ENCODE peak calls at places on chromosome 18, in ten cellular contexts. One of them, this sample, is unnamed.

GRCh38 chr18:36850527-36851201 is 21.7 kb downstream of the KIAA1328 start:
- DNase-seq in upper lobe of right lung: no peak
- DNase-seq in sigmoid colon: no peak
- DNase-seq in activated T-cell treated with anti-CD3 and anti-CD28 coated beads for 24 hours: no peak
- DNase-seq in astrocyte of the spinal cord: peak
- DNase-seq in CD8-positive, alpha-beta T cell: no peak
- DNase-seq in NCI-H345: no peak
- DNase-seq in adrenal gland: peak
- DNase-seq in NB4: peak
- DNase-seq in PC-9: no peak
- DNase-seq in this sample: no peak

GRCh38 chr18:8339958-8340357 is 269.3 kb upstream of the RAB12 start:
- DNase-seq in astrocyte of the spinal cord: no peak
- DNase-seq in CD8-positive, alpha-beta T cell: no peak
- DNase-seq in upper lobe of right lung: no peak
- DNase-seq in activated T-cell treated with anti-CD3 and anti-CD28 coated beads for 24 hours: no peak
- DNase-seq in sigmoid colon: no peak
- DNase-seq in NB4: no peak
- DNase-seq in NCI-H345: no peak
- DNase-seq in PC-9: no peak
- DNase-seq in adrenal gland: no peak
- DNase-seq in this sample: no peak

GRCh38 chr18:35205199-35205712 is 35.6 kb upstream of the ZNF397 start:
- DNase-seq in activated T-cell treated with anti-CD3 and anti-CD28 coated beads for 24 hours: no peak
- DNase-seq in adrenal gland: no peak
- DNase-seq in sigmoid colon: no peak
- DNase-seq in NB4: no peak
- DNase-seq in NCI-H345: no peak
- DNase-seq in CD8-positive, alpha-beta T cell: no peak
- DNase-seq in astrocyte of the spinal cord: no peak
- DNase-seq in upper lobe of right lung: no peak
- DNase-seq in PC-9: no peak
- DNase-seq in this sample: no peak

GRCh38 chr18:64103979-64104378 is 44.9 kb downstream of the LINC00305 start:
- DNase-seq in activated T-cell treated with anti-CD3 and anti-CD28 coated beads for 24 hours: no peak
- DNase-seq in NB4: no peak
- DNase-seq in adrenal gland: no peak
- DNase-seq in sigmoid colon: no peak
- DNase-seq in astrocyte of the spinal cord: no peak
- DNase-seq in PC-9: peak
- DNase-seq in CD8-positive, alpha-beta T cell: no peak
- DNase-seq in NCI-H345: no peak
- DNase-seq in upper lobe of right lung: no peak
- DNase-seq in this sample: no peak

GRCh38 chr18:48300463-48300961 is 108.7 kb downstream of the ZBTB7C start:
- DNase-seq in NB4: peak
- DNase-seq in CD8-positive, alpha-beta T cell: no peak
- DNase-seq in PC-9: no peak
- DNase-seq in astrocyte of the spinal cord: no peak
- DNase-seq in activated T-cell treated with anti-CD3 and anti-CD28 coated beads for 24 hours: no peak
- DNase-seq in adrenal gland: no peak
- DNase-seq in upper lobe of right lung: peak
- DNase-seq in NCI-H345: peak
- DNase-seq in sigmoid colon: no peak
- DNase-seq in this sample: no peak

GRCh38 chr18:77061946-77062517 is 70.6 kb downstream of the MBP start:
- DNase-seq in NCI-H345: no peak
- DNase-seq in PC-9: no peak
- DNase-seq in adrenal gland: no peak
- DNase-seq in sigmoid colon: no peak
- DNase-seq in activated T-cell treated with anti-CD3 and anti-CD28 coated beads for 24 hours: no peak
- DNase-seq in upper lobe of right lung: no peak
- DNase-seq in CD8-positive, alpha-beta T cell: peak
- DNase-seq in astrocyte of the spinal cord: peak
- DNase-seq in NB4: peak
- DNase-seq in this sample: no peak

GRCh38 chr18:8996771-8997432 is 105.6 kb upstream of the NDUFV2 start:
- DNase-seq in upper lobe of right lung: no peak
- DNase-seq in adrenal gland: no peak
- DNase-seq in astrocyte of the spinal cord: no peak
- DNase-seq in PC-9: no peak
- DNase-seq in sigmoid colon: no peak
- DNase-seq in NCI-H345: no peak
- DNase-seq in CD8-positive, alpha-beta T cell: no peak
- DNase-seq in NB4: peak
- DNase-seq in activated T-cell treated with anti-CD3 and anti-CD28 coated beads for 24 hours: no peak
- DNase-seq in this sample: no peak

GRCh38 chr18:56568986-56569385 is 69.4 kb downstream of the TXNL1 start:
- DNase-seq in adrenal gland: no peak
- DNase-seq in activated T-cell treated with anti-CD3 and anti-CD28 coated beads for 24 hours: no peak
- DNase-seq in astrocyte of the spinal cord: no peak
- DNase-seq in sigmoid colon: no peak
- DNase-seq in PC-9: no peak
- DNase-seq in NCI-H345: no peak
- DNase-seq in NB4: peak
- DNase-seq in upper lobe of right lung: no peak
- DNase-seq in CD8-positive, alpha-beta T cell: no peak
- DNase-seq in this sample: no peak

GRCh38 chr18:46322411-46322891 is 218.3 kb downstream of the HAUS1 start:
- DNase-seq in astrocyte of the spinal cord: no peak
- DNase-seq in activated T-cell treated with anti-CD3 and anti-CD28 coated beads for 24 hours: no peak
- DNase-seq in adrenal gland: no peak
- DNase-seq in upper lobe of right lung: no peak
- DNase-seq in NB4: no peak
- DNase-seq in sigmoid colon: no peak
- DNase-seq in PC-9: peak
- DNase-seq in CD8-positive, alpha-beta T cell: no peak
- DNase-seq in NCI-H345: no peak
- DNase-seq in this sample: no peak

GRCh38 chr18:50075772-50076171 is 119.2 kb downstream of the MYO5B start:
- DNase-seq in adrenal gland: no peak
- DNase-seq in astrocyte of the spinal cord: no peak
- DNase-seq in sigmoid colon: no peak
- DNase-seq in upper lobe of right lung: no peak
- DNase-seq in CD8-positive, alpha-beta T cell: no peak
- DNase-seq in NCI-H345: no peak
- DNase-seq in PC-9: no peak
- DNase-seq in NB4: no peak
- DNase-seq in activated T-cell treated with anti-CD3 and anti-CD28 coated beads for 24 hours: no peak
- DNase-seq in this sample: no peak

GRCh38 chr18:74204543-74205152 is 56.3 kb downstream of the TIMM21 start:
- DNase-seq in sigmoid colon: no peak
- DNase-seq in CD8-positive, alpha-beta T cell: no peak
- DNase-seq in NB4: peak
- DNase-seq in PC-9: no peak
- DNase-seq in activated T-cell treated with anti-CD3 and anti-CD28 coated beads for 24 hours: no peak
- DNase-seq in astrocyte of the spinal cord: no peak
- DNase-seq in adrenal gland: no peak
- DNase-seq in NCI-H345: no peak
- DNase-seq in upper lobe of right lung: no peak
- DNase-seq in this sample: no peak

GRCh38 chr18:61764381-61764780 is 128.4 kb downstream of the RNF152 start:
- DNase-seq in activated T-cell treated with anti-CD3 and anti-CD28 coated beads for 24 hours: no peak
- DNase-seq in PC-9: no peak
- DNase-seq in astrocyte of the spinal cord: no peak
- DNase-seq in NCI-H345: no peak
- DNase-seq in upper lobe of right lung: no peak
- DNase-seq in CD8-positive, alpha-beta T cell: no peak
- DNase-seq in NB4: peak
- DNase-seq in adrenal gland: no peak
- DNase-seq in sigmoid colon: no peak
- DNase-seq in this sample: no peak

GRCh38 chr18:48968412-48969215 is 17.8 kb upstream of the SMAD7 start:
- DNase-seq in sigmoid colon: no peak
- DNase-seq in NCI-H345: no peak
- DNase-seq in astrocyte of the spinal cord: no peak
- DNase-seq in PC-9: no peak
- DNase-seq in CD8-positive, alpha-beta T cell: no peak
- DNase-seq in activated T-cell treated with anti-CD3 and anti-CD28 coated beads for 24 hours: no peak
- DNase-seq in NB4: no peak
- DNase-seq in adrenal gland: no peak
- DNase-seq in upper lobe of right lung: no peak
- DNase-seq in this sample: no peak

GRCh38 chr18:76425299-76426101 is 69.5 kb downstream of the ZNF516 start:
- DNase-seq in sigmoid colon: peak
- DNase-seq in CD8-positive, alpha-beta T cell: no peak
- DNase-seq in adrenal gland: peak
- DNase-seq in NB4: no peak
- DNase-seq in activated T-cell treated with anti-CD3 and anti-CD28 coated beads for 24 hours: no peak
- DNase-seq in PC-9: no peak
- DNase-seq in astrocyte of the spinal cord: no peak
- DNase-seq in NCI-H345: no peak
- DNase-seq in upper lobe of right lung: no peak
- DNase-seq in this sample: no peak

GRCh38 chr18:59150236-59150635 is 10.6 kb downstream of the SEC11C start:
- DNase-seq in sigmoid colon: no peak
- DNase-seq in NCI-H345: no peak
- DNase-seq in adrenal gland: no peak
- DNase-seq in PC-9: no peak
- DNase-seq in upper lobe of right lung: no peak
- DNase-seq in activated T-cell treated with anti-CD3 and anti-CD28 coated beads for 24 hours: no peak
- DNase-seq in CD8-positive, alpha-beta T cell: no peak
- DNase-seq in astrocyte of the spinal cord: no peak
- DNase-seq in NB4: no peak
- DNase-seq in this sample: no peak

GRCh38 chr18:63233334-63233733 is 86.2 kb downstream of the BCL2 start:
- DNase-seq in upper lobe of right lung: no peak
- DNase-seq in PC-9: no peak
- DNase-seq in activated T-cell treated with anti-CD3 and anti-CD28 coated beads for 24 hours: peak
- DNase-seq in astrocyte of the spinal cord: no peak
- DNase-seq in sigmoid colon: no peak
- DNase-seq in CD8-positive, alpha-beta T cell: no peak
- DNase-seq in NB4: no peak
- DNase-seq in adrenal gland: no peak
- DNase-seq in NCI-H345: no peak
- DNase-seq in this sample: no peak

GRCh38 chr18:35876243-35876642 is 96.2 kb upstream of the RMP24 start:
- DNase-seq in upper lobe of right lung: no peak
- DNase-seq in CD8-positive, alpha-beta T cell: no peak
- DNase-seq in PC-9: no peak
- DNase-seq in astrocyte of the spinal cord: no peak
- DNase-seq in NCI-H345: no peak
- DNase-seq in NB4: no peak
- DNase-seq in activated T-cell treated with anti-CD3 and anti-CD28 coated beads for 24 hours: no peak
- DNase-seq in sigmoid colon: no peak
- DNase-seq in adrenal gland: no peak
- DNase-seq in this sample: no peak

GRCh38 chr18:63099848-63100625 is 219.5 kb downstream of the BCL2 start:
- DNase-seq in NB4: peak
- DNase-seq in NCI-H345: no peak
- DNase-seq in upper lobe of right lung: no peak
- DNase-seq in activated T-cell treated with anti-CD3 and anti-CD28 coated beads for 24 hours: no peak
- DNase-seq in PC-9: no peak
- DNase-seq in sigmoid colon: no peak
- DNase-seq in CD8-positive, alpha-beta T cell: no peak
- DNase-seq in adrenal gland: no peak
- DNase-seq in astrocyte of the spinal cord: no peak
- DNase-seq in this sample: no peak

GRCh38 chr18:58754544-58755068 is 83.3 kb downstream of the MALT1 start:
- DNase-seq in NB4: peak
- DNase-seq in PC-9: no peak
- DNase-seq in upper lobe of right lung: peak
- DNase-seq in sigmoid colon: no peak
- DNase-seq in CD8-positive, alpha-beta T cell: no peak
- DNase-seq in adrenal gland: peak
- DNase-seq in astrocyte of the spinal cord: peak
- DNase-seq in activated T-cell treated with anti-CD3 and anti-CD28 coated beads for 24 hours: no peak
- DNase-seq in NCI-H345: no peak
- DNase-seq in this sample: peak

GRCh38 chr18:13395577-13395976 is 177.0 kb downstream of the LDLRAD4 start:
- DNase-seq in NCI-H345: no peak
- DNase-seq in adrenal gland: no peak
- DNase-seq in sigmoid colon: no peak
- DNase-seq in astrocyte of the spinal cord: no peak
- DNase-seq in activated T-cell treated with anti-CD3 and anti-CD28 coated beads for 24 hours: no peak
- DNase-seq in PC-9: no peak
- DNase-seq in NB4: no peak
- DNase-seq in CD8-positive, alpha-beta T cell: no peak
- DNase-seq in upper lobe of right lung: no peak
- DNase-seq in this sample: no peak

GRCh38 chr18:5868218-5868904 is 27.0 kb downstream of the TMEM200C start:
- DNase-seq in PC-9: peak
- DNase-seq in NCI-H345: peak
- DNase-seq in astrocyte of the spinal cord: peak
- DNase-seq in CD8-positive, alpha-beta T cell: no peak
- DNase-seq in upper lobe of right lung: no peak
- DNase-seq in adrenal gland: peak
- DNase-seq in sigmoid colon: no peak
- DNase-seq in activated T-cell treated with anti-CD3 and anti-CD28 coated beads for 24 hours: no peak
- DNase-seq in NB4: peak
- DNase-seq in this sample: peak

GRCh38 chr18:25425030-25425429 is 73.1 kb upstream of the ZNF521 start:
- DNase-seq in astrocyte of the spinal cord: no peak
- DNase-seq in sigmoid colon: no peak
- DNase-seq in PC-9: no peak
- DNase-seq in NCI-H345: no peak
- DNase-seq in CD8-positive, alpha-beta T cell: no peak
- DNase-seq in NB4: no peak
- DNase-seq in upper lobe of right lung: no peak
- DNase-seq in adrenal gland: no peak
- DNase-seq in activated T-cell treated with anti-CD3 and anti-CD28 coated beads for 24 hours: no peak
- DNase-seq in this sample: no peak

GRCh38 chr18:10715791-10716190 is 190.0 kb downstream of the NAPG start:
- DNase-seq in PC-9: no peak
- DNase-seq in upper lobe of right lung: no peak
- DNase-seq in CD8-positive, alpha-beta T cell: no peak
- DNase-seq in sigmoid colon: peak
- DNase-seq in NCI-H345: no peak
- DNase-seq in adrenal gland: no peak
- DNase-seq in NB4: no peak
- DNase-seq in activated T-cell treated with anti-CD3 and anti-CD28 coated beads for 24 hours: no peak
- DNase-seq in astrocyte of the spinal cord: peak
- DNase-seq in this sample: no peak

GRCh38 chr18:46821856-46822711 is 65.2 kb upstream of the ST8SIA5 start:
- DNase-seq in PC-9: no peak
- DNase-seq in sigmoid colon: no peak
- DNase-seq in adrenal gland: no peak
- DNase-seq in NB4: peak
- DNase-seq in astrocyte of the spinal cord: no peak
- DNase-seq in upper lobe of right lung: no peak
- DNase-seq in activated T-cell treated with anti-CD3 and anti-CD28 coated beads for 24 hours: no peak
- DNase-seq in CD8-positive, alpha-beta T cell: no peak
- DNase-seq in NCI-H345: no peak
- DNase-seq in this sample: no peak

GRCh38 chr18:58056847-58057246 is 12.8 kb downstream of the NEDD4L start:
- DNase-seq in sigmoid colon: no peak
- DNase-seq in NCI-H345: no peak
- DNase-seq in astrocyte of the spinal cord: no peak
- DNase-seq in PC-9: no peak
- DNase-seq in upper lobe of right lung: no peak
- DNase-seq in NB4: no peak
- DNase-seq in activated T-cell treated with anti-CD3 and anti-CD28 coated beads for 24 hours: no peak
- DNase-seq in adrenal gland: no peak
- DNase-seq in CD8-positive, alpha-beta T cell: no peak
- DNase-seq in this sample: no peak

GRCh38 chr18:30454920-30455319 is 587.6 kb downstream of the DSC3 start:
- DNase-seq in adrenal gland: no peak
- DNase-seq in NB4: no peak
- DNase-seq in CD8-positive, alpha-beta T cell: no peak
- DNase-seq in sigmoid colon: no peak
- DNase-seq in upper lobe of right lung: no peak
- DNase-seq in astrocyte of the spinal cord: no peak
- DNase-seq in activated T-cell treated with anti-CD3 and anti-CD28 coated beads for 24 hours: no peak
- DNase-seq in PC-9: no peak
- DNase-seq in NCI-H345: no peak
- DNase-seq in this sample: no peak

GRCh38 chr18:21672868-21673267 is 31.7 kb downstream of the ABHD3 start:
- DNase-seq in astrocyte of the spinal cord: peak
- DNase-seq in CD8-positive, alpha-beta T cell: no peak
- DNase-seq in adrenal gland: peak
- DNase-seq in upper lobe of right lung: no peak
- DNase-seq in PC-9: peak
- DNase-seq in NCI-H345: no peak
- DNase-seq in NB4: no peak
- DNase-seq in activated T-cell treated with anti-CD3 and anti-CD28 coated beads for 24 hours: no peak
- DNase-seq in sigmoid colon: no peak
- DNase-seq in this sample: no peak

GRCh38 chr18:43648002-43648401 is 370.7 kb upstream of the SYT4 start:
- DNase-seq in upper lobe of right lung: no peak
- DNase-seq in NB4: no peak
- DNase-seq in NCI-H345: no peak
- DNase-seq in activated T-cell treated with anti-CD3 and anti-CD28 coated beads for 24 hours: no peak
- DNase-seq in adrenal gland: no peak
- DNase-seq in CD8-positive, alpha-beta T cell: no peak
- DNase-seq in sigmoid colon: no peak
- DNase-seq in PC-9: no peak
- DNase-seq in astrocyte of the spinal cord: no peak
- DNase-seq in this sample: no peak